ENCODE peak calls at places on chromosomes 12 and 14, in four cellular contexts. T is IMR-90, Q is K562, I is endothelial cell of umbilical vein. D is an unnamed sample.

GRCh38 chr14:68297871-68298468 is 478.4 kb downstream of the RAD51B start:
- DNase-seq in T (peak; percentile 38), Q (no peak), I (peak; percentile 58), D (no peak)

GRCh38 chr14:80095623-80096022 is 115.7 kb downstream of the DIO2 start:
- DNase-seq in T (peak; percentile 85), Q (no peak), I (no peak), D (no peak)

GRCh38 chr12:321606-322326 is 59.1 kb upstream of the SLC6A13 start:
- DNase-seq in T (no peak), Q (no peak), I (peak; percentile 12), D (no peak)

GRCh38 chr12:69936214-69936731 is 111.2 kb downstream of the MYRFL start:
- DNase-seq in T (no peak), Q (no peak), I (no peak), D (no peak)

GRCh38 chr12:27498159-27498558 is 25.8 kb upstream of the PPFIBP1 start:
- DNase-seq in T (no peak), Q (no peak), I (no peak), D (no peak)

GRCh38 chr12:117686911-117687377 is 281.8 kb downstream of the KSR2 start:
- DNase-seq in T (no peak), Q (no peak), I (peak; percentile 95), D (no peak)

GRCh38 chr12:116161588-116161987 is 115.9 kb downstream of the MED13L start:
- DNase-seq in T (peak; percentile 73), Q (no peak), I (no peak), D (no peak)

GRCh38 chr12:115598827-115599226 is 678.7 kb downstream of the MED13L start:
- DNase-seq in T (no peak), Q (no peak), I (no peak), D (no peak)

GRCh38 chr14:24607081-24607480 is 2.4 kb downstream of the GZMH start:
- DNase-seq in T (no peak), Q (no peak), I (no peak), D (no peak)

GRCh38 chr14:67964391-67964812 is 144.8 kb downstream of the RAD51B start:
- DNase-seq in T (peak; percentile 40), Q (no peak), I (no peak), D (peak; percentile 44)

GRCh38 chr12:2124466-2125023 is 71.8 kb downstream of the CACNA1C start:
- DNase-seq in T (no peak), Q (no peak), I (no peak), D (no peak)

GRCh38 chr12:43105426-43105981 is 446.5 kb downstream of the ADAMTS20 start:
- DNase-seq in T (no peak), Q (no peak), I (no peak), D (no peak)

GRCh38 chr12:43102506-43103269 is 449.3 kb downstream of the ADAMTS20 start:
- DNase-seq in T (no peak), Q (no peak), I (no peak), D (no peak)

GRCh38 chr12:43104524-43104923 is 447.5 kb downstream of the ADAMTS20 start:
- DNase-seq in T (peak; percentile 64), Q (no peak), I (no peak), D (no peak)

GRCh38 chr12:43106355-43106754 is 445.6 kb downstream of the ADAMTS20 start:
- DNase-seq in T (no peak), Q (no peak), I (no peak), D (no peak)

DNA sequence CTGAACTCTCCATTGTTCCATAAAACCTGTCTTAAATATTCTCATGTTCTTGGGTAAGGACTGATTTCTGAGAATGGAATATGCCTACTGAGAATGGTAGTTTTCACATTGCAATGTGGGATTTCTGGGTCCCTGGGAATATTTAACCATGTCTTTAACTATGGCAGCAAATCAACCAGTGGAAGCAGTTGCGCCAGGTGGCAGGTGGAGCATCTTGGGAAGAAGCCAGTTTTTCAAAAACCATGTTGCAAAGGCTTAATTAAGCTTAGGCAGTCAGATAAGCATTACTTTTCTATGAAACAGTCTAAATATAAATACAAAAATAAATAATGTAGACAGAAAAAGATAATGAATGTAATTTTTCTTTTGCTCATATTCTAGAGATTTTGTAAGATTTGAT is 448.1 kb downstream of the ADAMTS20 start:
- DNase-seq in T (no peak), Q (no peak), I (no peak), D (no peak)
- H3K9me1 ChIP-seq in T (no peaks in the 10 kb centered on the region), Q (no peaks in the 10 kb centered on the region), I (no peaks in the 10 kb centered on the region), D (no peaks in the 10 kb centered on the region)

GRCh38 chr14:106204063-106204462 is 677.7 kb downstream of the TMEM121 start:
- DNase-seq in T (no peak), Q (peak; percentile 32), I (no peak), D (no peak)

GRCh38 chr14:106200539-106201310 is 674.3 kb downstream of the TMEM121 start:
- DNase-seq in T (no peak), Q (no peak), I (no peak), D (no peak)

GRCh38 chr14:106203438-106203837 is 677.1 kb downstream of the TMEM121 start:
- DNase-seq in T (no peak), Q (peak; percentile 82), I (no peak), D (no peak)

GRCh38 chr14:106207316-106207715 is 680.9 kb downstream of the TMEM121 start:
- DNase-seq in T (no peak), Q (no peak), I (no peak), D (no peak)

GRCh38 chr14:106201376-106201775 is 675.0 kb downstream of the TMEM121 start:
- DNase-seq in T (no peak), Q (no peak), I (no peak), D (no peak)
- H3K9me3 ChIP-seq in T (peaks cover 42% of the 10 kb centered on the region), Q (no peaks in the 10 kb centered on the region), I (peaks cover 5% of the 10 kb centered on the region), D (peaks cover 2% of the 10 kb centered on the region)

GRCh38 chr12:90027889-90028570 is 319.4 kb upstream of the ATP2B1 start:
- DNase-seq in T (no peak), Q (no peak), I (no peak), D (no peak)

GRCh38 chr12:90026516-90026915 is 317.9 kb upstream of the ATP2B1 start:
- DNase-seq in T (no peak), Q (no peak), I (no peak), D (no peak)

GRCh38 chr12:90028620-90029051 is 320.0 kb upstream of the ATP2B1 start:
- DNase-seq in T (peak; percentile 33), Q (no peak), I (peak; percentile 69), D (no peak)

GRCh38 chr12:90029317-90029716 is 320.7 kb upstream of the ATP2B1 start:
- DNase-seq in T (no peak), Q (no peak), I (peak; percentile 3), D (no peak)

DNA sequence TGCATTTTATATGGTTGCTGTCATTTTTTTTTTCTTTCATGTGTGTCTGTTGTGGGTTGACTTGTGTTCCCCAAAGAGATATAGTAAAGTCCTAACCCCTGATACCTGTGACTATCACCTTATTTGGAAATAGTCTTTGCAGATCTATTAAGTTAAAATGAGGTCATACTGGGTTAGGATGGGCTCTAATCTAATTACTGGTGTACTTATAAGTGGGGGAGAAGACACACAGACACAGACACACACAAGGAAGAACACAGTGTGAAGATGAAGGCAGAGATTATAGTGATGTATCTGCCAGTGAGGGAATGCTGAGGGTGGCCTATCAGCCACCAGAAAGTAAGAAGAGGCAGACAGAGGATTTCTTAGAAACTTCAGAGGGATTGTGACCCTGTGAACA is 318.4 kb upstream of the ATP2B1 start:
- DNase-seq in T (no peak), Q (no peak), I (no peak), D (no peak)
- H3K9me1 ChIP-seq in T (peaks cover 8% of the 10 kb centered on the region), Q (no peaks in the 10 kb centered on the region), I (no peaks in the 10 kb centered on the region), D (no peaks in the 10 kb centered on the region)

DNA sequence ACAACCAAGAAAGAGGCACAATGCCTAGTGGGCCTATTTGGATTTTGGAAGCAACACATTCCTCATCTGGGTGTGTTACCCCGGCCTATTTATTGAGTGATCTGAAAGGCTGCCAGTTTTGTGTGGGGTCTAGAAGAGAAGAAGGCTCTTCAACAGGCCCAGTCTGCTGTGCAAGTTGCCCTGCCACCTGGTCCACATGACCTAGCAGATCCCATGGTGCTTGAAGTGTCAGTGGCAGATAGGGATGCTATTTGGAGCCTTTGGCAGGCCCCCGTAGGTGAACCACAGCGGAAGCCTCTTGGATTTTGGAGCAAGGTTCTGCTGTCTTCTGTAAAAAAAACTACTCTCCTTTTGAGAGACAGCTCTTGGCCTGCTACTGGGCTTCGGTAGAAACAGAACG is 820.1 kb downstream of the TMTC2 start:
- DNase-seq in T (no peak), Q (no peak), I (no peak), D (no peak)
- H3K9me3 ChIP-seq in T (peaks cover 13% of the 10 kb centered on the region), Q (peaks cover 2% of the 10 kb centered on the region), I (peaks cover 2% of the 10 kb centered on the region), D (no peaks in the 10 kb centered on the region)

DNA sequence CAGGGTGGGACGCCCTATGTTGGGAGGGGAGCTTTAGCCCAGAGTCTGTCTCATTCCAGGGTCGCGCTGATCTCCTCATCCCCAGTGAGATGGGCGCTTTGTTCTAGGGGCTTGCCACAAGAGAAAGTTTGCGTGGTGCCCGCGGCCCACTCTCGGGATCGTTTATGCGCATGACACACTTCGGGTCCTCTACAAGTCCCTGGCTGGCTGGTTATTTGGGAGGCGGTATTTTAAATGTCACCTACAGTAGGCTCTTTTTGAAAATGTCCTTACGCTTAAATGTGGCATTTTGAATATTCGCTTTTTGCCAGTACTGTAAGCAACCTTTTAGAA is 541 bp downstream of the GOLT1B start:
- DNase-seq in T (peak; percentile 34), Q (no peak), I (peak; percentile 55), D (no peak)
- H3K9me1 ChIP-seq in T (peaks cover 4% of the 10 kb centered on the region), Q (no peaks in the 10 kb centered on the region), I (peaks cover 2% of the 10 kb centered on the region), D (no peaks in the 10 kb centered on the region)

GRCh38 chr12:21334100-21334499 is 617 bp downstream of the SLCO1A2 start:
- DNase-seq in T (no peak), Q (no peak), I (no peak), D (no peak)

GRCh38 chr12:21323736-21324135 is 11.0 kb downstream of the SLCO1A2 start:
- DNase-seq in T (no peak), Q (no peak), I (no peak), D (no peak)

GRCh38 chr12:21330682-21331253 is 3.9 kb downstream of the SLCO1A2 start:
- DNase-seq in T (peak; percentile 0), Q (no peak), I (no peak), D (no peak)

GRCh38 chr12:21324551-21324950 is 10.2 kb downstream of the SLCO1A2 start:
- DNase-seq in T (no peak), Q (no peak), I (no peak), D (no peak)

DNA sequence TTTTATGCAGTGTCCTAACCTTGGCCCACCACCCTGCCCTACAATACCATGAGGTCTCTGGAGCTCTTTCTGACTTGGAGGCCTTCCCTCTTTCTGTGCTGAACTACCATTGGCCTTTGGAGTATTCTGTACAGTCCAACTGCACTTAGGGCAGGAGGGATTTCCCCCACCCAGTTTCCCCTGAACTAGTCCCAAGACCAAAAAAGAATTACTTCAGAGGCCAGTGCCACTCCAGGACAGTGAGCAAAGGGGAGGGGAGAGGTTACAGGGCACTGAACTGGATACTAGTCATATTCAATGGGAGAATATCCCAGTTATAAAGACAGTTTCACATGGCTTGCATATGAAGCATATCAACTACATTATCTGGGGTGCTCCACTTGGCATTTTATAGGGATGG is 6.1 kb downstream of the SLCO1A2 start:
- DNase-seq in T (no peak), Q (no peak), I (no peak), D (no peak)
- H3K9me3 ChIP-seq in T (peaks cover 8% of the 10 kb centered on the region), Q (no peaks in the 10 kb centered on the region), I (no peaks in the 10 kb centered on the region), D (peaks cover 2% of the 10 kb centered on the region)

GRCh38 chr12:113569841-113570240 is 98.2 kb upstream of the LHX5 start:
- DNase-seq in T (no peak), Q (no peak), I (no peak), D (no peak)
- H3K9me1 ChIP-seq in T (no peaks in the 10 kb centered on the region), Q (no peaks in the 10 kb centered on the region), I (no peaks in the 10 kb centered on the region), D (no peaks in the 10 kb centered on the region)

GRCh38 chr12:5733136-5733755 is 211.8 kb downstream of the ANO2 start:
- DNase-seq in T (peak; percentile 24), Q (no peak), I (no peak), D (peak; percentile 63)
- H3K9me3 ChIP-seq in T (no peaks in the 10 kb centered on the region), Q (no peaks in the 10 kb centered on the region), I (no peaks in the 10 kb centered on the region), D (no peaks in the 10 kb centered on the region)

D was measured in keratinocyte.